ENCODE peak calls at places on chromosome 20, in eight cellular contexts. X, U, Q, N, B, V, R and C are unnamed samples.

GRCh38 chr20:30484009-30484748 is 773.3 kb upstream of the DEFB115 start:
- DNase-seq in Q (no peak), N (no peak), U (no peak), V (no peak), X (no peak), R (no peak), B (no peak), C (no peak)

GRCh38 chr20:32458837-32459220 is 100.7 kb downstream of the ASXL1 start:
- DNase-seq in B (no peak), V (no peak), N (no peak), R (no peak), X (no peak), U (peak), Q (no peak), C (no peak)

GRCh38 chr20:1848378-1848777 is 46.8 kb upstream of the SIRPA start:
- DNase-seq in V (no peak), N (no peak), B (no peak), U (no peak), X (no peak), R (no peak), Q (no peak), C (no peak)

GRCh38 chr20:32040142-32040953 is 11.7 kb upstream of the HCK start:
- DNase-seq in N (no peak), V (no peak), B (no peak), U (no peak), X (no peak), Q (peak), R (no peak), C (no peak)

GRCh38 chr20:2750343-2751251 is 49.8 kb downstream of the CPXM1 start:
- DNase-seq in X (peak), Q (no peak), N (no peak), U (peak), V (no peak), B (peak), R (no peak), C (no peak)

GRCh38 chr20:62651285-62652021 is 9.2 kb downstream of the SLCO4A1 start:
- DNase-seq in R (peak), X (no peak), Q (no peak), B (no peak), V (no peak), N (no peak), U (peak), C (no peak)

GRCh38 chr20:38002422-38002821 is 30.8 kb downstream of the TTI1 start:
- DNase-seq in Q (no peak), N (no peak), B (no peak), R (no peak), V (no peak), X (no peak), U (no peak), C (no peak)

GRCh38 chr20:47664744-47665143 is 120.5 kb downstream of the SULF2 start:
- DNase-seq in Q (no peak), X (no peak), V (no peak), U (no peak), B (no peak), R (no peak), N (no peak), C (no peak)

GRCh38 chr20:25275813-25276532 is 28.1 kb downstream of the PYGB start:
- DNase-seq in B (no peak), N (no peak), Q (no peak), V (no peak), X (no peak), R (no peak), U (peak), C (no peak)

GRCh38 chr20:40687384-40688128 is 1.5 kb downstream of the MAFB start:
- DNase-seq in N (no peak), R (no peak), U (peak), B (peak), Q (no peak), X (peak), V (no peak), C (no peak)

GRCh38 chr20:37408930-37409210 is 62.9 kb downstream of the SRC start:
- DNase-seq in X (no peak), B (no peak), N (no peak), V (no peak), Q (no peak), U (no peak), R (no peak), C (no peak)

GRCh38 chr20:9508696-9509178 is 5.7 kb upstream of the LAMP5 start:
- DNase-seq in U (no peak), V (no peak), X (no peak), B (no peak), R (no peak), N (no peak), Q (no peak), C (no peak)

GRCh38 chr20:10747019-10747418 is 73.2 kb upstream of the JAG1 start:
- DNase-seq in N (no peak), R (no peak), Q (no peak), B (no peak), X (no peak), U (no peak), V (no peak), C (no peak)

GRCh38 chr20:43901296-43901695 is 13.4 kb upstream of the TOX2 start:
- DNase-seq in U (no peak), R (no peak), B (no peak), N (no peak), Q (no peak), V (no peak), X (peak), C (no peak)

GRCh38 chr20:10476319-10476724 is 41.2 kb downstream of the SLX4IP start:
- DNase-seq in X (no peak), U (no peak), Q (no peak), V (no peak), N (no peak), R (no peak), B (peak), C (no peak)

GRCh38 chr20:44590980-44591778 is 8.8 kb downstream of the PKIG start:
- DNase-seq in Q (no peak), V (no peak), N (no peak), U (no peak), X (peak), B (no peak), R (no peak), C (no peak)

GRCh38 chr20:32970115-32970972 is 33.9 kb downstream of the SUN5 start:
- DNase-seq in R (peak), Q (no peak), N (no peak), V (no peak), U (peak), X (no peak), B (no peak), C (no peak)

GRCh38 chr20:53872561-53873248 is 197.7 kb downstream of the BCAS1 start:
- DNase-seq in U (no peak), B (no peak), X (no peak), R (peak), Q (no peak), N (no peak), V (no peak), C (no peak)

GRCh38 chr20:47334022-47334551 is 22.4 kb downstream of the ZMYND8 start:
- DNase-seq in V (peak), Q (peak), X (no peak), R (no peak), B (peak), N (peak), U (no peak), C (peak)

GRCh38 chr20:64099880-64100565 is 7.3 kb downstream of the NPBWR2 start:
- DNase-seq in N (no peak), X (no peak), U (no peak), V (no peak), R (peak), Q (peak), B (no peak), C (no peak)

GRCh38 chr20:38256966-38257365 is 3.6 kb downstream of the KIAA1755 start:
- DNase-seq in Q (no peak), B (no peak), N (no peak), R (no peak), U (no peak), X (no peak), V (no peak), C (no peak)

GRCh38 chr20:17500271-17500670 is 30.9 kb downstream of the BFSP1 start:
- DNase-seq in V (no peak), X (no peak), Q (no peak), B (no peak), U (no peak), N (no peak), R (no peak), C (no peak)

GRCh38 chr20:44494266-44494665 is 18.6 kb downstream of the TTPAL start:
- DNase-seq in X (no peak), N (no peak), Q (no peak), V (peak), B (peak), R (no peak), U (no peak), C (peak)

GRCh38 chr20:40359127-40359892 is 329.7 kb downstream of the MAFB start:
- DNase-seq in N (no peak), R (no peak), V (no peak), X (no peak), U (no peak), Q (no peak), B (no peak), C (no peak)